ENCODE peak calls at places on chromosome 14, in eight cellular contexts. One of them, this sample, is unnamed.

GRCh38 chr14:71711619-71712018 is 220.6 kb upstream of the RGS6 start:
- DNase-seq in left ventricle myocardium superior: no peak
- DNase-seq in caudate nucleus: no peak
- DNase-seq in cardiac fibroblast: peak
- DNase-seq in T-cell: no peak
- DNase-seq in brain microvascular endothelial cell: peak
- DNase-seq in HuH-7.5: no peak
- DNase-seq in posterior cingulate gyrus: no peak
- DNase-seq in this sample: no peak

GRCh38 chr14:33916663-33917565 is 34.0 kb downstream of the EGLN3 start:
- DNase-seq in caudate nucleus: no peak
- DNase-seq in posterior cingulate gyrus: no peak
- DNase-seq in cardiac fibroblast: peak
- DNase-seq in left ventricle myocardium superior: no peak
- DNase-seq in brain microvascular endothelial cell: peak
- DNase-seq in T-cell: no peak
- DNase-seq in HuH-7.5: no peak
- DNase-seq in this sample: no peak

GRCh38 chr14:64394973-64395633 is 7.0 kb downstream of the MTHFD1 start:
- DNase-seq in posterior cingulate gyrus: no peak
- DNase-seq in caudate nucleus: no peak
- DNase-seq in left ventricle myocardium superior: no peak
- DNase-seq in brain microvascular endothelial cell: no peak
- DNase-seq in T-cell: no peak
- DNase-seq in HuH-7.5: no peak
- DNase-seq in cardiac fibroblast: no peak
- DNase-seq in this sample: no peak

GRCh38 chr14:72722201-72722785 is 171.6 kb downstream of the DPF3 start:
- DNase-seq in left ventricle myocardium superior: no peak
- DNase-seq in posterior cingulate gyrus: no peak
- DNase-seq in caudate nucleus: no peak
- DNase-seq in cardiac fibroblast: no peak
- DNase-seq in T-cell: no peak
- DNase-seq in brain microvascular endothelial cell: no peak
- DNase-seq in HuH-7.5: no peak
- DNase-seq in this sample: no peak

GRCh38 chr14:93648440-93649168 is 139.7 kb downstream of the PRIMA1 start:
- DNase-seq in HuH-7.5: peak
- DNase-seq in left ventricle myocardium superior: no peak
- DNase-seq in brain microvascular endothelial cell: peak
- DNase-seq in caudate nucleus: no peak
- DNase-seq in cardiac fibroblast: no peak
- DNase-seq in T-cell: no peak
- DNase-seq in posterior cingulate gyrus: no peak
- DNase-seq in this sample: no peak

GRCh38 chr14:64249363-64249762 is 44.8 kb downstream of the ESR2 start:
- DNase-seq in left ventricle myocardium superior: no peak
- DNase-seq in brain microvascular endothelial cell: no peak
- DNase-seq in HuH-7.5: no peak
- DNase-seq in T-cell: no peak
- DNase-seq in caudate nucleus: no peak
- DNase-seq in posterior cingulate gyrus: no peak
- DNase-seq in cardiac fibroblast: no peak
- DNase-seq in this sample: no peak

GRCh38 chr14:52351561-52352491 is 37.7 kb downstream of the PTGER2 start:
- DNase-seq in posterior cingulate gyrus: no peak
- DNase-seq in caudate nucleus: no peak
- DNase-seq in HuH-7.5: no peak
- DNase-seq in brain microvascular endothelial cell: no peak
- DNase-seq in T-cell: no peak
- DNase-seq in left ventricle myocardium superior: no peak
- DNase-seq in cardiac fibroblast: peak
- DNase-seq in this sample: peak

GRCh38 chr14:96165493-96166474 is 38.9 kb upstream of the BDKRB2 start:
- DNase-seq in posterior cingulate gyrus: no peak
- DNase-seq in brain microvascular endothelial cell: no peak
- DNase-seq in HuH-7.5: no peak
- DNase-seq in left ventricle myocardium superior: no peak
- DNase-seq in caudate nucleus: no peak
- DNase-seq in cardiac fibroblast: no peak
- DNase-seq in T-cell: no peak
- DNase-seq in this sample: no peak

GRCh38 chr14:77315115-77315944 is 5.4 kb downstream of the POMT2 start:
- DNase-seq in posterior cingulate gyrus: no peak
- DNase-seq in caudate nucleus: no peak
- DNase-seq in left ventricle myocardium superior: no peak
- DNase-seq in HuH-7.5: no peak
- DNase-seq in T-cell: no peak
- DNase-seq in cardiac fibroblast: no peak
- DNase-seq in brain microvascular endothelial cell: no peak
- DNase-seq in this sample: no peak

GRCh38 chr14:96136361-96136760 is 68.3 kb upstream of the BDKRB2 start:
- DNase-seq in brain microvascular endothelial cell: peak
- DNase-seq in left ventricle myocardium superior: no peak
- DNase-seq in T-cell: no peak
- DNase-seq in HuH-7.5: no peak
- DNase-seq in posterior cingulate gyrus: no peak
- DNase-seq in cardiac fibroblast: peak
- DNase-seq in caudate nucleus: no peak
- DNase-seq in this sample: no peak

GRCh38 chr14:27236601-27237000 is 638.8 kb upstream of the NOVA1 start:
- DNase-seq in T-cell: no peak
- DNase-seq in cardiac fibroblast: peak
- DNase-seq in brain microvascular endothelial cell: no peak
- DNase-seq in HuH-7.5: no peak
- DNase-seq in caudate nucleus: no peak
- DNase-seq in left ventricle myocardium superior: no peak
- DNase-seq in posterior cingulate gyrus: no peak
- DNase-seq in this sample: no peak

GRCh38 chr14:37114039-37114438 is 58.4 kb downstream of the SLC25A21 start:
- DNase-seq in left ventricle myocardium superior: no peak
- DNase-seq in posterior cingulate gyrus: no peak
- DNase-seq in caudate nucleus: no peak
- DNase-seq in HuH-7.5: no peak
- DNase-seq in T-cell: no peak
- DNase-seq in brain microvascular endothelial cell: no peak
- DNase-seq in cardiac fibroblast: peak
- DNase-seq in this sample: no peak

GRCh38 chr14:94356379-94357056 is 31.9 kb downstream of the SERPINA1 start:
- DNase-seq in left ventricle myocardium superior: no peak
- DNase-seq in posterior cingulate gyrus: no peak
- DNase-seq in brain microvascular endothelial cell: no peak
- DNase-seq in T-cell: no peak
- DNase-seq in caudate nucleus: no peak
- DNase-seq in HuH-7.5: no peak
- DNase-seq in cardiac fibroblast: no peak
- DNase-seq in this sample: no peak

GRCh38 chr14:93269341-93270068 is 62.4 kb downstream of the UBR7 start:
- DNase-seq in T-cell: no peak
- DNase-seq in brain microvascular endothelial cell: peak
- DNase-seq in posterior cingulate gyrus: peak
- DNase-seq in left ventricle myocardium superior: no peak
- DNase-seq in caudate nucleus: peak
- DNase-seq in cardiac fibroblast: peak
- DNase-seq in HuH-7.5: no peak
- DNase-seq in this sample: no peak

GRCh38 chr14:21043387-21044105 is 1.4 kb downstream of the RNASE7 start:
- DNase-seq in left ventricle myocardium superior: no peak
- DNase-seq in caudate nucleus: no peak
- DNase-seq in T-cell: no peak
- DNase-seq in brain microvascular endothelial cell: no peak
- DNase-seq in posterior cingulate gyrus: no peak
- DNase-seq in HuH-7.5: no peak
- DNase-seq in cardiac fibroblast: no peak
- DNase-seq in this sample: no peak

GRCh38 chr14:75258079-75258802 is 20.4 kb upstream of the FOS start:
- DNase-seq in HuH-7.5: no peak
- DNase-seq in brain microvascular endothelial cell: no peak
- DNase-seq in left ventricle myocardium superior: no peak
- DNase-seq in posterior cingulate gyrus: no peak
- DNase-seq in cardiac fibroblast: peak
- DNase-seq in caudate nucleus: no peak
- DNase-seq in T-cell: no peak
- DNase-seq in this sample: no peak

GRCh38 chr14:42149609-42150261 is 543.1 kb downstream of the LRFN5 start:
- DNase-seq in HuH-7.5: no peak
- DNase-seq in left ventricle myocardium superior: no peak
- DNase-seq in T-cell: no peak
- DNase-seq in caudate nucleus: no peak
- DNase-seq in cardiac fibroblast: no peak
- DNase-seq in brain microvascular endothelial cell: no peak
- DNase-seq in posterior cingulate gyrus: no peak
- DNase-seq in this sample: no peak

GRCh38 chr14:56136571-56137498 is 18.6 kb downstream of the PELI2 start:
- DNase-seq in posterior cingulate gyrus: no peak
- DNase-seq in cardiac fibroblast: no peak
- DNase-seq in HuH-7.5: no peak
- DNase-seq in brain microvascular endothelial cell: no peak
- DNase-seq in T-cell: no peak
- DNase-seq in left ventricle myocardium superior: no peak
- DNase-seq in caudate nucleus: no peak
- DNase-seq in this sample: no peak

GRCh38 chr14:102505775-102506598 is 3.6 kb downstream of the ANKRD9 start:
- DNase-seq in left ventricle myocardium superior: no peak
- DNase-seq in posterior cingulate gyrus: no peak
- DNase-seq in HuH-7.5: no peak
- DNase-seq in caudate nucleus: no peak
- DNase-seq in cardiac fibroblast: no peak
- DNase-seq in brain microvascular endothelial cell: no peak
- DNase-seq in T-cell: no peak
- DNase-seq in this sample: no peak

GRCh38 chr14:55979096-55979495 is 139.1 kb upstream of the PELI2 start:
- DNase-seq in HuH-7.5: no peak
- DNase-seq in cardiac fibroblast: no peak
- DNase-seq in T-cell: no peak
- DNase-seq in posterior cingulate gyrus: no peak
- DNase-seq in left ventricle myocardium superior: no peak
- DNase-seq in brain microvascular endothelial cell: no peak
- DNase-seq in caudate nucleus: no peak
- DNase-seq in this sample: no peak

GRCh38 chr14:89129570-89129969 is 287.5 kb downstream of the FOXN3 start:
- DNase-seq in left ventricle myocardium superior: no peak
- DNase-seq in caudate nucleus: no peak
- DNase-seq in cardiac fibroblast: peak
- DNase-seq in posterior cingulate gyrus: no peak
- DNase-seq in brain microvascular endothelial cell: no peak
- DNase-seq in HuH-7.5: no peak
- DNase-seq in T-cell: no peak
- DNase-seq in this sample: no peak

GRCh38 chr14:33943081-33943480 is 7.8 kb downstream of the EGLN3 start:
- DNase-seq in HuH-7.5: no peak
- DNase-seq in posterior cingulate gyrus: peak
- DNase-seq in brain microvascular endothelial cell: no peak
- DNase-seq in left ventricle myocardium superior: no peak
- DNase-seq in T-cell: no peak
- DNase-seq in cardiac fibroblast: no peak
- DNase-seq in caudate nucleus: no peak
- DNase-seq in this sample: no peak

GRCh38 chr14:21894003-21894897 is 220.6 kb upstream of the OR4E1 start:
- DNase-seq in posterior cingulate gyrus: no peak
- DNase-seq in caudate nucleus: no peak
- DNase-seq in HuH-7.5: no peak
- DNase-seq in brain microvascular endothelial cell: no peak
- DNase-seq in cardiac fibroblast: no peak
- DNase-seq in left ventricle myocardium superior: no peak
- DNase-seq in T-cell: no peak
- DNase-seq in this sample: peak

GRCh38 chr14:52111583-52111982 is 42.7 kb upstream of the NID2 start:
- DNase-seq in brain microvascular endothelial cell: peak
- DNase-seq in cardiac fibroblast: peak
- DNase-seq in HuH-7.5: no peak
- DNase-seq in posterior cingulate gyrus: no peak
- DNase-seq in left ventricle myocardium superior: no peak
- DNase-seq in caudate nucleus: no peak
- DNase-seq in T-cell: no peak
- DNase-seq in this sample: no peak

GRCh38 chr14:61322799-61323290 is 1.5 kb downstream of the PRKCH start:
- DNase-seq in brain microvascular endothelial cell: no peak
- DNase-seq in T-cell: no peak
- DNase-seq in caudate nucleus: no peak
- DNase-seq in posterior cingulate gyrus: no peak
- DNase-seq in left ventricle myocardium superior: no peak
- DNase-seq in HuH-7.5: no peak
- DNase-seq in cardiac fibroblast: peak
- DNase-seq in this sample: peak

GRCh38 chr14:76771432-76771980 is 10.2 kb downstream of the VASH1 start:
- DNase-seq in cardiac fibroblast: no peak
- DNase-seq in caudate nucleus: no peak
- DNase-seq in brain microvascular endothelial cell: no peak
- DNase-seq in left ventricle myocardium superior: no peak
- DNase-seq in HuH-7.5: no peak
- DNase-seq in posterior cingulate gyrus: no peak
- DNase-seq in T-cell: no peak
- DNase-seq in this sample: no peak

GRCh38 chr14:25350802-25351201 is 300.9 kb upstream of the STXBP6 start:
- DNase-seq in T-cell: no peak
- DNase-seq in caudate nucleus: no peak
- DNase-seq in left ventricle myocardium superior: peak
- DNase-seq in cardiac fibroblast: no peak
- DNase-seq in brain microvascular endothelial cell: no peak
- DNase-seq in posterior cingulate gyrus: no peak
- DNase-seq in HuH-7.5: no peak
- DNase-seq in this sample: no peak

GRCh38 chr14:39083127-39083526 is 19.9 kb downstream of the SEC23A start:
- DNase-seq in T-cell: no peak
- DNase-seq in brain microvascular endothelial cell: no peak
- DNase-seq in caudate nucleus: no peak
- DNase-seq in HuH-7.5: no peak
- DNase-seq in left ventricle myocardium superior: no peak
- DNase-seq in posterior cingulate gyrus: no peak
- DNase-seq in cardiac fibroblast: no peak
- DNase-seq in this sample: no peak

GRCh38 chr14:75470238-75470797 is 42.5 kb downstream of the JDP2 start:
- DNase-seq in caudate nucleus: no peak
- DNase-seq in HuH-7.5: no peak
- DNase-seq in brain microvascular endothelial cell: no peak
- DNase-seq in cardiac fibroblast: no peak
- DNase-seq in T-cell: no peak
- DNase-seq in posterior cingulate gyrus: no peak
- DNase-seq in left ventricle myocardium superior: no peak
- DNase-seq in this sample: no peak

GRCh38 chr14:100067971-100068959 is 3.0 kb downstream of the EVL start:
- DNase-seq in cardiac fibroblast: peak
- DNase-seq in brain microvascular endothelial cell: peak
- DNase-seq in posterior cingulate gyrus: peak
- DNase-seq in left ventricle myocardium superior: peak
- DNase-seq in caudate nucleus: no peak
- DNase-seq in HuH-7.5: no peak
- DNase-seq in T-cell: peak
- DNase-seq in this sample: peak